ENCODE peak calls at places on chromosomes 16 and 17, in six cellular contexts. V, A, N, Z, T and I are unnamed samples.

GRCh38 chr17:4715071-4715749 is 4.8 kb downstream of the ARRB2 start:
- DNase-seq in V (peak; percentile 77), A (no peak), N (no peak), Z (no peak), T (no peak), I (no peak)

GRCh38 chr17:38590988-38591758 is 14.6 kb downstream of the SRCIN1 start:
- DNase-seq in V (no peak), A (no peak), N (no peak), Z (peak; percentile 28), T (peak; percentile 78), I (peak; percentile 14)

GRCh38 chr17:58666858-58667267 is 25.0 kb downstream of the TEX14 start:
- DNase-seq in V (no peak), A (no peak), N (no peak), Z (no peak), T (no peak), I (no peak)

GRCh38 chr17:55168970-55169687 is 95.6 kb upstream of the HLF start:
- DNase-seq in V (no peak), A (peak; percentile 43), N (no peak), Z (no peak), T (peak; percentile 88), I (no peak)

GRCh38 chr17:9529033-9529748 is 46.4 kb downstream of the STX8 start:
- DNase-seq in V (no peak), A (peak; percentile 36), N (no peak), Z (peak; percentile 18), T (peak; percentile 9), I (no peak)

GRCh38 chr17:6355196-6355595 is 79.7 kb downstream of the AIPL1 start:
- DNase-seq in V (no peak), A (no peak), N (no peak), Z (no peak), T (no peak), I (no peak)

GRCh38 chr17:13311301-13311700 is 290.4 kb downstream of the HS3ST3A1 start:
- DNase-seq in V (no peak), A (no peak), N (no peak), Z (peak; percentile 64), T (no peak), I (no peak)

GRCh38 chr17:19538095-19539039 is 4.7 kb downstream of the SLC47A1 start:
- DNase-seq in V (no peak), A (no peak), N (no peak), Z (no peak), T (peak; percentile 26), I (no peak)

GRCh38 chr16:67801889-67802288 is 4.5 kb downstream of the RANBP10 start:
- DNase-seq in V (no peak), A (no peak), N (no peak), Z (no peak), T (no peak), I (no peak)

GRCh38 chr16:11393366-11393765 is 48.1 kb downstream of the RMI2 start:
- DNase-seq in V (no peak), A (no peak), N (no peak), Z (no peak), T (no peak), I (no peak)

GRCh38 chr16:57473176-57473840 is 10.8 kb downstream of the POLR2C start:
- DNase-seq in V (no peak), A (no peak), N (no peak), Z (no peak), T (no peak), I (no peak)

GRCh38 chr17:49390548-49391324 is 23.9 kb downstream of the PHB1 start:
- DNase-seq in V (no peak), A (peak; percentile 60), N (no peak), Z (peak; percentile 67), T (no peak), I (peak; percentile 85)

GRCh38 chr16:58938856-58939255 is 204.7 kb upstream of the GOT2 start:
- DNase-seq in V (no peak), A (no peak), N (no peak), Z (no peak), T (no peak), I (no peak)

GRCh38 chr17:76995352-76996105 is 127.3 kb downstream of the MGAT5B start:
- DNase-seq in V (no peak), A (no peak), N (no peak), Z (no peak), T (no peak), I (no peak)

GRCh38 chr16:13120091-13120490 is 218.7 kb downstream of the SHISA9 start:
- DNase-seq in V (no peak), A (no peak), N (no peak), Z (no peak), T (no peak), I (no peak)

GRCh38 chr17:1995321-1996242 is 29.6 kb downstream of the RTN4RL1 start:
- DNase-seq in V (no peak), A (no peak), N (no peak), Z (no peak), T (no peak), I (no peak)

GRCh38 chr16:29025218-29025617 is 40.4 kb downstream of the LAT start:
- DNase-seq in V (no peak), A (no peak), N (no peak), Z (no peak), T (peak; percentile 71), I (no peak)

GRCh38 chr16:85554114-85554790 is 58.9 kb upstream of the GSE1 start:
- DNase-seq in V (peak; percentile 86), A (peak; percentile 89), N (peak; percentile 23), Z (peak; percentile 94), T (peak; percentile 89), I (peak; percentile 95)

GRCh38 chr16:35598696-35599332 is 2139.4 kb downstream of the TP53TG3F start:
- DNase-seq in V (no peak), A (no peak), N (no peak), Z (no peak), T (peak; percentile 83), I (peak; percentile 60)